ENCODE peak calls at places on chromosomes 3 and 15, in eight cellular contexts. Z is fibroblast of pulmonary artery, E is GM12864, P is MM.1S, D is sigmoid colon, G is fibroblast of the aortic adventitia, A is OCI-LY7, U is spleen. N is an unnamed sample.

GRCh38 chr15:89400121-89400996 is 65.7 kb upstream of the POLG start:
- DNase-seq in Z (no peak), E (no peak), P (peak), D (no peak), G (no peak), A (no peak), U (peak), N (no peak)

GRCh38 chr3:51063074-51063473 is 322.0 kb upstream of the MANF start:
- DNase-seq in Z (no peak), E (no peak), P (no peak), D (no peak), G (no peak), A (no peak), U (no peak), N (no peak)

GRCh38 chr3:191047930-191048329 is 151.1 kb upstream of the OSTN start:
- DNase-seq in Z (no peak), E (no peak), P (no peak), D (no peak), G (peak), A (no peak), U (no peak), N (no peak)

GRCh38 chr15:85073556-85074194 is 92.0 kb downstream of the PDE8A start:
- DNase-seq in Z (no peak), E (no peak), P (no peak), D (no peak), G (no peak), A (no peak), U (no peak), N (no peak)

GRCh38 chr3:186815490-186815889 is 9.2 kb upstream of the RFC4 start:
- DNase-seq in Z (peak), E (no peak), P (no peak), D (no peak), G (peak), A (no peak), U (no peak), N (no peak)

GRCh38 chr15:74400313-74400850 is 32.9 kb upstream of the CYP11A1 start:
- DNase-seq in Z (no peak), E (no peak), P (no peak), D (no peak), G (peak), A (no peak), U (no peak), N (no peak)

GRCh38 chr3:125386811-125387210 is 11.7 kb upstream of the ZNF148 start:
- DNase-seq in Z (peak), E (no peak), P (no peak), D (no peak), G (peak), A (no peak), U (no peak), N (no peak)

GRCh38 chr15:56098230-56098899 is 105.0 kb upstream of the NEDD4 start:
- DNase-seq in Z (no peak), E (no peak), P (no peak), D (no peak), G (peak), A (no peak), U (no peak), N (no peak)

GRCh38 chr3:42723146-42723683 is 20.6 kb upstream of the HHATL start:
- DNase-seq in Z (no peak), E (no peak), P (no peak), D (no peak), G (no peak), A (no peak), U (no peak), N (no peak)

GRCh38 chr3:131717493-131717892 is 214.7 kb upstream of the MRPL3 start:
- DNase-seq in Z (no peak), E (no peak), P (no peak), D (no peak), G (no peak), A (no peak), U (no peak), N (no peak)

GRCh38 chr3:160754371-160754854 is 1.6 kb upstream of the PPM1L start:
- DNase-seq in Z (peak), E (no peak), P (peak), D (peak), G (peak), A (peak), U (no peak), N (peak)

GRCh38 chr3:58073315-58074125 is 65.3 kb downstream of the FLNB start:
- DNase-seq in Z (no peak), E (no peak), P (no peak), D (peak), G (peak), A (peak), U (no peak), N (no peak)

GRCh38 chr3:139313921-139314320 is 29.9 kb upstream of the MRPS22 start:
- DNase-seq in Z (no peak), E (no peak), P (no peak), D (no peak), G (no peak), A (no peak), U (no peak), N (no peak)

GRCh38 chr15:62740141-62741004 is 302.2 kb upstream of the TPM1 start:
- DNase-seq in Z (peak), E (no peak), P (no peak), D (no peak), G (peak), A (no peak), U (no peak), N (no peak)

GRCh38 chr3:150520408-150520807 is 25.9 kb downstream of the SERP1 start:
- DNase-seq in Z (no peak), E (no peak), P (no peak), D (no peak), G (no peak), A (no peak), U (no peak), N (no peak)

GRCh38 chr3:178385280-178385952 is 150.8 kb upstream of the KCNMB2 start:
- DNase-seq in Z (peak), E (no peak), P (peak), D (no peak), G (peak), A (peak), U (no peak), N (no peak)

GRCh38 chr15:48774484-48774883 is 36.4 kb downstream of the CEP152 start:
- DNase-seq in Z (no peak), E (no peak), P (no peak), D (no peak), G (no peak), A (no peak), U (no peak), N (no peak)

GRCh38 chr3:138646527-138646926 is 38.0 kb downstream of the FAIM start:
- DNase-seq in Z (no peak), E (no peak), P (no peak), D (no peak), G (no peak), A (no peak), U (no peak), N (no peak)

GRCh38 chr15:86268558-86268957 is 188.9 kb downstream of the AGBL1 start:
- DNase-seq in Z (no peak), E (no peak), P (no peak), D (no peak), G (no peak), A (no peak), U (no peak), N (no peak)

GRCh38 chr3:53696401-53697172 is 149.6 kb downstream of the CHDH start:
- DNase-seq in Z (no peak), E (no peak), P (no peak), D (peak), G (peak), A (no peak), U (no peak), N (no peak)

GRCh38 chr3:77102916-77103769 is 63.2 kb downstream of the ROBO2 start:
- DNase-seq in Z (peak), E (no peak), P (no peak), D (no peak), G (no peak), A (no peak), U (no peak), N (no peak)

GRCh38 chr3:123064914-123065313 is 1.9 kb upstream of the PDIA5 start:
- DNase-seq in Z (no peak), E (no peak), P (no peak), D (no peak), G (no peak), A (no peak), U (no peak), N (no peak)

GRCh38 chr3:123068227-123069020 is 1.6 kb downstream of the PDIA5 start:
- DNase-seq in Z (no peak), E (no peak), P (no peak), D (no peak), G (peak), A (no peak), U (no peak), N (no peak)

GRCh38 chr3:123066896-123067688 is at the start of gene PDIA5:
- DNase-seq in Z (peak), E (peak), P (peak), D (peak), G (peak), A (peak), U (peak), N (peak)

GRCh38 chr3:123067689-123068226 is 933 bp downstream of the PDIA5 start:
- DNase-seq in Z (no peak), E (no peak), P (peak), D (no peak), G (no peak), A (peak), U (no peak), N (no peak)

DNA sequence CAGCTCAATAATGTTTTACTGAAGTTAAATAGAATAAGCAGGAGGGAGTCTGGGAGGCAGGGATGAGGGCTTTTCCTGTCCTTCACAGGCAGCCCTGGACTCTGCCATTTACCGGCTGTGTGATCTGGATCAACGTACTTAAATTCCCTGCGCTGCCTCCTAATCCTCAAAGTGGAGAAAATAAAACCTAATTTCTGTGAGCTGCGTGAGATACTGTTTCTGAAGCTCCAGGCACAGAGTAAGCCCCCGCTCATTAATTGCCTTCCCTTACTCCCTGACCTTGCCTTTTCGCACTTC is 278 bp upstream of the PDIA5 start:
- DNase-seq in Z (no peak), E (no peak), P (no peak), D (no peak), G (no peak), A (no peak), U (no peak), N (no peak)
- H3K4me3 ChIP-seq in Z (peak), E (peak), P (peak), D (peak), G (peak), A (peak), U (peak), N (peak)

GRCh38 chr15:65028921-65029735 is at the start of gene MTFMT:
- DNase-seq in Z (peak), E (no peak), P (peak), D (peak), G (peak), A (peak), U (peak), N (peak)
- TF ChIP-seq CTCF in Z (no peak), E (peak), P (peak), D (no peak), G (peak), A (no peak), U (no peak), N (no peak)

DNA sequence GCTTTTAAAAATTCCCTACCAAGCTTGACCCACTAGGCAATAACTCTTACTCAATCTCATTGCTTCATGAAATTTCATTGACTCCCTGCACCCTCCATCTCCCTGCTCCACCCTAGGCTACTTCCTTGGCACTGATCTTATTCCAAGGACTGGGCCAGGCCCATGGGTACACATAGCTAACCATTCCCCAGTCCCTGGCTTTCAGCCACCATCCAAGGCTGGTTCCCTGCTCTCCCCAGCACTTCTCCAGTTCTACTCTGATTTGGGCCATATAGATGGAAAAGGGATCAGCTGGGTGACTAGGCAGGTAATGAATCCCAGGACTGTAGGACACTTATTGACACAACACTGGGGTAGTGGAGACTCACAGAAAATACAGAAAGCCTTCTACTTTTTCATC is 88.1 kb upstream of the NEO1 start:
- DNase-seq in Z (no peak), E (no peak), P (no peak), D (no peak), G (no peak), A (no peak), U (no peak), N (no peak)
- H3K4me3 ChIP-seq in Z (no peak), E (no peak), P (no peak), D (no peak), G (no peak), A (no peak), U (no peak), N (no peak)

GRCh38 chr15:70854669-70854976 is 666 bp upstream of the LARP6 start:
- DNase-seq in Z (peak), E (no peak), P (no peak), D (no peak), G (peak), A (no peak), U (no peak), N (no peak)
- TF ChIP-seq CTCF in Z (no peak), E (no peak), P (no peak), D (no peak), G (peak), A (no peak), U (no peak), N (no peak)

GRCh38 chr15:68795298-68795848 is 25.3 kb downstream of the ANP32A start:
- DNase-seq in Z (peak), E (no peak), P (peak), D (peak), G (peak), A (peak), U (peak), N (peak)
- H3K4me3 ChIP-seq in Z (no peak), E (peak), P (no peak), D (no peak), G (no peak), A (no peak), U (peak), N (peak)

GRCh38 chr3:98068824-98069223 is 18.1 kb upstream of the OR5AC2 start:
- DNase-seq in Z (no peak), E (no peak), P (no peak), D (no peak), G (no peak), A (no peak), U (no peak), N (no peak)
- TF ChIP-seq CTCF in Z (peak), E (no peak), P (no peak), D (no peak), G (no peak), A (peak), U (no peak), N (peak)

GRCh38 chr3:177193706-177194268 is 3.5 kb downstream of the TBL1XR1 start:
- DNase-seq in Z (no peak), E (no peak), P (no peak), D (no peak), G (peak), A (no peak), U (no peak), N (no peak)
- H3K4me3 ChIP-seq in Z (peak), E (peak), P (peak), D (no peak), G (peak), A (peak), U (no peak), N (peak)

GRCh38 chr15:39925112-39925830 is 5.2 kb upstream of the GPR176 start:
- DNase-seq in Z (peak), E (no peak), P (peak), D (no peak), G (peak), A (no peak), U (no peak), N (no peak)
- TF ChIP-seq CTCF in Z (no peak), E (no peak), P (no peak), D (no peak), G (no peak), A (no peak), U (no peak), N (no peak)

GRCh38 chr3:3288288-3288687 is 108.8 kb upstream of the CRBN start:
- DNase-seq in Z (no peak), E (no peak), P (no peak), D (no peak), G (no peak), A (no peak), U (no peak), N (no peak)

GRCh38 chr3:3281024-3281423 is 101.5 kb upstream of the CRBN start:
- DNase-seq in Z (no peak), E (peak), P (peak), D (no peak), G (no peak), A (no peak), U (no peak), N (no peak)

GRCh38 chr3:3286014-3286413 is 106.5 kb upstream of the CRBN start:
- DNase-seq in Z (no peak), E (no peak), P (no peak), D (no peak), G (no peak), A (no peak), U (no peak), N (no peak)
- H3K4me3 ChIP-seq in Z (no peak), E (no peak), P (no peak), D (no peak), G (no peak), A (no peak), U (no peak), N (no peak)

GRCh38 chr3:44674211-44674610 is 25.7 kb downstream of the ZNF35 start:
- DNase-seq in Z (no peak), E (no peak), P (no peak), D (no peak), G (no peak), A (no peak), U (no peak), N (no peak)
- TF ChIP-seq CTCF in Z (no peak), E (no peak), P (no peak), D (no peak), G (no peak), A (no peak), U (no peak), N (no peak)

N was measured in upper lobe of right lung.